ENCODE peak calls at places on chromosomes 1 and 21, in nine cellular contexts. One of them, this sample, is unnamed.

GRCh38 chr1:2595261-2595811 is 8.8 kb downstream of the PRXL2B start:
- DNase-seq in fibroblast of mammary gland: no peak
- DNase-seq in lower lobe of right lung: peak; percentile 43
- DNase-seq in CD4-positive, alpha-beta T cell: no peak
- DNase-seq in fibroblast of villous mesenchyme: no peak
- DNase-seq in RWPE1: no peak
- DNase-seq in fibroblast of the aortic adventitia: no peak
- DNase-seq in activated B cell treated with CpG ODN at 0.5 μM for 24 hours: peak; percentile 12
- DNase-seq in fibroblast of pulmonary artery: no peak
- DNase-seq in this sample: no peak

GRCh38 chr1:53981220-53981619 is 35.1 kb downstream of the LRRC42 start:
- DNase-seq in activated B cell treated with CpG ODN at 0.5 μM for 24 hours: no peak
- DNase-seq in fibroblast of the aortic adventitia: no peak
- DNase-seq in fibroblast of villous mesenchyme: peak; percentile 90
- DNase-seq in lower lobe of right lung: no peak
- DNase-seq in CD4-positive, alpha-beta T cell: no peak
- DNase-seq in fibroblast of pulmonary artery: no peak
- DNase-seq in fibroblast of mammary gland: no peak
- DNase-seq in RWPE1: no peak
- DNase-seq in this sample: no peak

GRCh38 chr1:6448749-6449631 is 17.0 kb downstream of the TNFRSF25 start:
- DNase-seq in fibroblast of villous mesenchyme: peak; percentile 11
- DNase-seq in fibroblast of pulmonary artery: no peak
- DNase-seq in fibroblast of mammary gland: no peak
- DNase-seq in fibroblast of the aortic adventitia: no peak
- DNase-seq in activated B cell treated with CpG ODN at 0.5 μM for 24 hours: no peak
- DNase-seq in lower lobe of right lung: no peak
- DNase-seq in RWPE1: no peak
- DNase-seq in CD4-positive, alpha-beta T cell: no peak
- DNase-seq in this sample: no peak

GRCh38 chr1:15902882-15903281 is 55.4 kb downstream of the SPEN start:
- DNase-seq in fibroblast of the aortic adventitia: peak; percentile 53
- DNase-seq in fibroblast of villous mesenchyme: peak; percentile 79
- DNase-seq in activated B cell treated with CpG ODN at 0.5 μM for 24 hours: no peak
- DNase-seq in CD4-positive, alpha-beta T cell: no peak
- DNase-seq in fibroblast of mammary gland: peak; percentile 89
- DNase-seq in fibroblast of pulmonary artery: peak; percentile 67
- DNase-seq in RWPE1: peak; percentile 33
- DNase-seq in lower lobe of right lung: no peak
- DNase-seq in this sample: no peak

GRCh38 chr21:33122507-33122906 is 52.6 kb downstream of the OLIG1 start:
- DNase-seq in fibroblast of the aortic adventitia: no peak
- DNase-seq in fibroblast of villous mesenchyme: no peak
- DNase-seq in activated B cell treated with CpG ODN at 0.5 μM for 24 hours: no peak
- DNase-seq in lower lobe of right lung: no peak
- DNase-seq in RWPE1: no peak
- DNase-seq in CD4-positive, alpha-beta T cell: no peak
- DNase-seq in fibroblast of pulmonary artery: no peak
- DNase-seq in fibroblast of mammary gland: no peak
- DNase-seq in this sample: no peak

GRCh38 chr1:57411262-57411661 is 12.6 kb downstream of the DAB1 start:
- DNase-seq in fibroblast of villous mesenchyme: no peak
- DNase-seq in RWPE1: peak; percentile 33
- DNase-seq in activated B cell treated with CpG ODN at 0.5 μM for 24 hours: no peak
- DNase-seq in fibroblast of the aortic adventitia: peak; percentile 23
- DNase-seq in fibroblast of mammary gland: peak; percentile 14
- DNase-seq in fibroblast of pulmonary artery: no peak
- DNase-seq in CD4-positive, alpha-beta T cell: no peak
- DNase-seq in lower lobe of right lung: no peak
- DNase-seq in this sample: no peak

GRCh38 chr1:70895531-70895930 is 152.1 kb downstream of the PTGER3 start:
- DNase-seq in lower lobe of right lung: no peak
- DNase-seq in RWPE1: no peak
- DNase-seq in CD4-positive, alpha-beta T cell: no peak
- DNase-seq in fibroblast of pulmonary artery: no peak
- DNase-seq in fibroblast of villous mesenchyme: no peak
- DNase-seq in fibroblast of the aortic adventitia: no peak
- DNase-seq in activated B cell treated with CpG ODN at 0.5 μM for 24 hours: no peak
- DNase-seq in fibroblast of mammary gland: no peak
- DNase-seq in this sample: no peak

GRCh38 chr1:241202321-241202845 is 154.6 kb downstream of the RGS7 start:
- DNase-seq in RWPE1: no peak
- DNase-seq in fibroblast of villous mesenchyme: no peak
- DNase-seq in fibroblast of the aortic adventitia: no peak
- DNase-seq in fibroblast of mammary gland: no peak
- DNase-seq in CD4-positive, alpha-beta T cell: no peak
- DNase-seq in activated B cell treated with CpG ODN at 0.5 μM for 24 hours: no peak
- DNase-seq in lower lobe of right lung: no peak
- DNase-seq in fibroblast of pulmonary artery: no peak
- DNase-seq in this sample: no peak

GRCh38 chr1:183291802-183292515 is 105.9 kb downstream of the LAMC2 start:
- DNase-seq in fibroblast of mammary gland: peak; percentile 67
- DNase-seq in RWPE1: no peak
- DNase-seq in activated B cell treated with CpG ODN at 0.5 μM for 24 hours: no peak
- DNase-seq in fibroblast of pulmonary artery: peak; percentile 78
- DNase-seq in CD4-positive, alpha-beta T cell: no peak
- DNase-seq in fibroblast of villous mesenchyme: no peak
- DNase-seq in fibroblast of the aortic adventitia: peak; percentile 88
- DNase-seq in lower lobe of right lung: no peak
- DNase-seq in this sample: no peak

GRCh38 chr1:100795646-100795985 is 76.1 kb downstream of the VCAM1 start:
- DNase-seq in fibroblast of the aortic adventitia: no peak
- DNase-seq in fibroblast of pulmonary artery: peak; percentile 23
- DNase-seq in fibroblast of mammary gland: no peak
- DNase-seq in activated B cell treated with CpG ODN at 0.5 μM for 24 hours: no peak
- DNase-seq in RWPE1: no peak
- DNase-seq in CD4-positive, alpha-beta T cell: no peak
- DNase-seq in fibroblast of villous mesenchyme: no peak
- DNase-seq in lower lobe of right lung: no peak
- DNase-seq in this sample: no peak
- TF ChIP-seq CTCF in fibroblast of the aortic adventitia: no peak
- TF ChIP-seq CTCF in fibroblast of pulmonary artery: no peak
- TF ChIP-seq CTCF in fibroblast of mammary gland: no peak
- TF ChIP-seq CTCF in activated B cell treated with CpG ODN at 0.5 μM for 24 hours: no peak
- TF ChIP-seq CTCF in RWPE1: no peak
- TF ChIP-seq CTCF in CD4-positive, alpha-beta T cell: no peak
- TF ChIP-seq CTCF in fibroblast of villous mesenchyme: no peak
- TF ChIP-seq CTCF in lower lobe of right lung: no peak
- TF ChIP-seq CTCF in this sample: no peak

GRCh38 chr1:98002288-98002687 is 81.5 kb upstream of the DPYD start:
- DNase-seq in RWPE1: no peak
- DNase-seq in lower lobe of right lung: no peak
- DNase-seq in CD4-positive, alpha-beta T cell: no peak
- DNase-seq in activated B cell treated with CpG ODN at 0.5 μM for 24 hours: no peak
- DNase-seq in fibroblast of mammary gland: no peak
- DNase-seq in fibroblast of the aortic adventitia: peak; percentile 54
- DNase-seq in fibroblast of pulmonary artery: no peak
- DNase-seq in fibroblast of villous mesenchyme: no peak
- DNase-seq in this sample: no peak

GRCh38 chr1:98003442-98003841 is 82.6 kb upstream of the DPYD start:
- DNase-seq in CD4-positive, alpha-beta T cell: no peak
- DNase-seq in fibroblast of villous mesenchyme: no peak
- DNase-seq in fibroblast of pulmonary artery: no peak
- DNase-seq in fibroblast of mammary gland: no peak
- DNase-seq in lower lobe of right lung: no peak
- DNase-seq in activated B cell treated with CpG ODN at 0.5 μM for 24 hours: no peak
- DNase-seq in fibroblast of the aortic adventitia: no peak
- DNase-seq in RWPE1: no peak
- DNase-seq in this sample: no peak

GRCh38 chr1:98005326-98006010 is 84.6 kb upstream of the DPYD start:
- DNase-seq in activated B cell treated with CpG ODN at 0.5 μM for 24 hours: no peak
- DNase-seq in fibroblast of the aortic adventitia: peak; percentile 66
- DNase-seq in lower lobe of right lung: no peak
- DNase-seq in fibroblast of villous mesenchyme: no peak
- DNase-seq in RWPE1: no peak
- DNase-seq in fibroblast of pulmonary artery: peak; percentile 36
- DNase-seq in fibroblast of mammary gland: no peak
- DNase-seq in CD4-positive, alpha-beta T cell: no peak
- DNase-seq in this sample: no peak

GRCh38 chr1:97999320-97999719 is 78.5 kb upstream of the DPYD start:
- DNase-seq in RWPE1: no peak
- DNase-seq in fibroblast of villous mesenchyme: peak; percentile 17
- DNase-seq in CD4-positive, alpha-beta T cell: no peak
- DNase-seq in fibroblast of the aortic adventitia: peak; percentile 92
- DNase-seq in activated B cell treated with CpG ODN at 0.5 μM for 24 hours: no peak
- DNase-seq in fibroblast of pulmonary artery: peak; percentile 88
- DNase-seq in lower lobe of right lung: no peak
- DNase-seq in fibroblast of mammary gland: peak; percentile 43
- DNase-seq in this sample: no peak

DNA sequence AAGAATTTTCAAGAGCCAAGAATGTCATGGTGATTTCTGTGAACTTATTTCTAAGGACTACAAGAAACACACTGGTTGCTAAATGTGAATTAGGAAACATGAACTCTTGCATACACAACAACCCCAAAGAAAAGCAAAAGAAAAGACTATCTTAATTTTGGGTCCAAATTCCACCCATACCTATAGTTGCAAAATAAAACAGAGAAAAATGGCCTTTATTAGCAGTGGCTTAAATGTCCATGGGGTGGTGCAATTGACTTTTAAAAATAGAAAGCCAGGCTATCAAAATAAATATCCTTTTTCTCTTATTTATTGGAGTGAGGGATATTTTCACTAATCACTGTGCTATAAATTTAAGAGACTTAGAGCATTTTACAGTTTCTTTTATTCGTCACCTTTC is 80.9 kb upstream of the DPYD start:
- DNase-seq in fibroblast of pulmonary artery: peak; percentile 40
- DNase-seq in fibroblast of mammary gland: peak; percentile 8
- DNase-seq in activated B cell treated with CpG ODN at 0.5 μM for 24 hours: no peak
- DNase-seq in CD4-positive, alpha-beta T cell: no peak
- DNase-seq in fibroblast of the aortic adventitia: peak; percentile 68
- DNase-seq in RWPE1: no peak
- DNase-seq in lower lobe of right lung: no peak
- DNase-seq in fibroblast of villous mesenchyme: peak; percentile 20
- DNase-seq in this sample: no peak
- TF ChIP-seq CTCF in fibroblast of pulmonary artery: peak; percentile 28
- TF ChIP-seq CTCF in fibroblast of mammary gland: peak; percentile 36
- TF ChIP-seq CTCF in activated B cell treated with CpG ODN at 0.5 μM for 24 hours: no peak
- TF ChIP-seq CTCF in CD4-positive, alpha-beta T cell: no peak
- TF ChIP-seq CTCF in fibroblast of the aortic adventitia: peak; percentile 51
- TF ChIP-seq CTCF in RWPE1: no peak
- TF ChIP-seq CTCF in lower lobe of right lung: no peak
- TF ChIP-seq CTCF in fibroblast of villous mesenchyme: peak; percentile 34
- TF ChIP-seq CTCF in this sample: no peak

GRCh38 chr1:216111842-216112241 is 311.4 kb downstream of the USH2A start:
- DNase-seq in fibroblast of villous mesenchyme: no peak
- DNase-seq in fibroblast of mammary gland: peak; percentile 0
- DNase-seq in lower lobe of right lung: no peak
- DNase-seq in fibroblast of the aortic adventitia: peak; percentile 0
- DNase-seq in CD4-positive, alpha-beta T cell: no peak
- DNase-seq in RWPE1: no peak
- DNase-seq in activated B cell treated with CpG ODN at 0.5 μM for 24 hours: no peak
- DNase-seq in fibroblast of pulmonary artery: peak; percentile 0
- DNase-seq in this sample: no peak
- TF ChIP-seq CTCF in fibroblast of villous mesenchyme: no peak
- TF ChIP-seq CTCF in fibroblast of mammary gland: peak; percentile 28
- TF ChIP-seq CTCF in lower lobe of right lung: no peak
- TF ChIP-seq CTCF in fibroblast of the aortic adventitia: peak; percentile 26
- TF ChIP-seq CTCF in CD4-positive, alpha-beta T cell: no peak
- TF ChIP-seq CTCF in RWPE1: no peak
- TF ChIP-seq CTCF in activated B cell treated with CpG ODN at 0.5 μM for 24 hours: no peak
- TF ChIP-seq CTCF in fibroblast of pulmonary artery: peak; percentile 15
- TF ChIP-seq CTCF in this sample: no peak

DNA sequence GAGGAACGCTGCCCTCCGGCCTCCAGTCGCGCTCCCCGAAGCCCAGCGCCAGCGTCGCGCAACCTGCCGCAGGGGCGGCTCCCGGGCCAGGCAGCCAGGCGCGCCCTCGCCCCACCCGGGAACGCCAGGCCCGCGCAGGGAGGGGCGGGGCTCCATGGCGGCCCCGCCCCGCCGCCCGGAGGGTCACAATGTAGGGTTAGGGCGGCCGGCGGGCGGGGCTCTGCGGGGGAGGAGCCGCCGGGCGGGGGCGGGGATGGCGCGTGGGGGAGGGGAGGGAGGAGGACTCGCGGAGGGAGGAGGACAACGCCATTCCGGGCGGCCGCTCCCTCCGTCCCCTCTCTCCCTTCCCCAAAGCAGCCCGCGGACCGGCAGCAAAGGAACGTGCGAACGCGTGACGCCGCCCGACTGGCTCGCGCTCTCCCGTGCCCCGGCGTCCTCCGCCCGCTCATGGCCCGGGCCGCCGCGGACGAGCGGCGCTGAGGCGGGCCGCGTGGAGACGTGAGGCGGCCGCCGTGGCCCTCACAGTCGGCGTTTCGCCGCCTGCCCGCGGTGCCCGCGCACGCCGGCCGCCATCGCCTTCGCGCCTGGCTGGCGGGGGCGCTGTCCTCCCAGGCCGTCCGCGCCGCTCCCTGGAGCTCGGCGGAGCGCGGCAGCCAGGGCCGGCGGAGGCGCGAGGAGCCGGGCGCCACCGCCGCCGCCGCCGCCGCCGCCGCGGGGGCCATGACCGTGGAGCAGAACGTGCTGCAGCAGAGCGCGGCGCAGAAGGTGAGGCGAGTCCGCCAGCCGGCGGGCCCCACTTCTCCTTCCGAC is at the start of gene USP25:
- DNase-seq in CD4-positive, alpha-beta T cell: peak; percentile 89
- DNase-seq in RWPE1: peak; percentile 90
- DNase-seq in lower lobe of right lung: peak; percentile 94
- DNase-seq in fibroblast of mammary gland: peak; percentile 57
- DNase-seq in fibroblast of pulmonary artery: peak; percentile 73
- DNase-seq in fibroblast of villous mesenchyme: peak; percentile 77
- DNase-seq in activated B cell treated with CpG ODN at 0.5 μM for 24 hours: peak; percentile 80
- DNase-seq in fibroblast of the aortic adventitia: peak; percentile 61
- DNase-seq in this sample: peak; percentile 67
- TF ChIP-seq CTCF in CD4-positive, alpha-beta T cell: no peak
- TF ChIP-seq CTCF in RWPE1: peak; percentile 40
- TF ChIP-seq CTCF in lower lobe of right lung: peak; percentile 13
- TF ChIP-seq CTCF in fibroblast of mammary gland: no peak
- TF ChIP-seq CTCF in fibroblast of pulmonary artery: no peak
- TF ChIP-seq CTCF in fibroblast of villous mesenchyme: no peak
- TF ChIP-seq CTCF in activated B cell treated with CpG ODN at 0.5 μM for 24 hours: no peak
- TF ChIP-seq CTCF in fibroblast of the aortic adventitia: peak; percentile 7
- TF ChIP-seq CTCF in this sample: no peak

DNA sequence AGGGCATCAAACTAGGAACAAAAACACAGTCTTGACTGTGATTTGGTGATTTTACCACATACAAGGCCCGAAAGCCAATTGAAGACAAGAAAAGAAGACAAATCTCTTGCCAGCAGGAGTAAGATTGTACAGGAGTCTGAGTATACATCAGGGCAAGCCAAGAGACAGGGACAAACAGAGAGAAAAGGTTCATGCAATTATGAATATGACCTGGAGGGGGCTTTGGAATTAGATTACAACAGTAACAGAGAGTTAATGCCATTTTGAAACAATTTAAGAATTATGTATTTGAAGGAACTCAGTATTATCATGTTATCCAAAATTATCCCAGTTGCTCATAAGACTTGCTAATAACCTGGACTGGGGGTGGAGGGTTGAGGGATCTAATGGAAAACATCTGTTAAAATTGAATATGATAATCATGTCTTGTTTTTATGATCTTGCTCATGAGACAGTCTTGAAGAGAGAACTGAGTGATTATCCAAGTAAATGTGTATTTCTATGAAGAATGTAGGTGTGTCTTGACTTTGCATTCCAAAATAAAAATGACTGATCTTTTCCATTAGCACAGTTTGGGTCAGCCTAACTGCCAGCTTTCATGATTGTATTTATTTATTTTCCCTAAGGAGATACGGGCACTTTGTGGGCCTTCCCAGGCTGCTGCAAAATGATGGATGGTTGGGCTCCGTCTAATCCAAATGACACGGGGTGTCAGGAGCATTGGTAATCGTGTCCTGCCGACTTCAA is 117.7 kb downstream of the ERG start:
- DNase-seq in fibroblast of mammary gland: peak; percentile 7
- DNase-seq in fibroblast of pulmonary artery: peak; percentile 52
- DNase-seq in fibroblast of the aortic adventitia: peak; percentile 72
- DNase-seq in RWPE1: peak; percentile 30
- DNase-seq in fibroblast of villous mesenchyme: peak; percentile 17
- DNase-seq in lower lobe of right lung: no peak
- DNase-seq in CD4-positive, alpha-beta T cell: no peak
- DNase-seq in activated B cell treated with CpG ODN at 0.5 μM for 24 hours: no peak
- DNase-seq in this sample: no peak
- TF ChIP-seq CTCF in fibroblast of mammary gland: peak; percentile 30
- TF ChIP-seq CTCF in fibroblast of pulmonary artery: peak; percentile 54
- TF ChIP-seq CTCF in fibroblast of the aortic adventitia: peak; percentile 47
- TF ChIP-seq CTCF in RWPE1: peak; percentile 15
- TF ChIP-seq CTCF in fibroblast of villous mesenchyme: peak; percentile 50
- TF ChIP-seq CTCF in lower lobe of right lung: no peak
- TF ChIP-seq CTCF in CD4-positive, alpha-beta T cell: no peak
- TF ChIP-seq CTCF in activated B cell treated with CpG ODN at 0.5 μM for 24 hours: no peak
- TF ChIP-seq CTCF in this sample: no peak

This sample was measured in omental fat pad.